ENCODE peak calls at places on chromosomes 7 and 10, in five cellular contexts. P, S, G, V and F are unnamed samples.

GRCh38 chr10:23316406-23316805 is 28.2 kb downstream of the C10orf67 start:
- DNase-seq in P (no peak), S (no peak), G (no peak), V (no peak), F (no peak)

GRCh38 chr7:45923290-45923689 is 2.2 kb upstream of the IGFBP3 start:
- DNase-seq in P (peak), S (peak), G (no peak), V (no peak), F (peak)

GRCh38 chr7:101243786-101244384 is 996 bp downstream of the FIS1 start:
- DNase-seq in P (no peak), S (no peak), G (peak), V (peak), F (no peak)

GRCh38 chr7:46072722-46073121 is 151.7 kb upstream of the IGFBP3 start:
- DNase-seq in P (no peak), S (no peak), G (no peak), V (no peak), F (no peak)

GRCh38 chr7:157355784-157356511 is 19.1 kb downstream of the DNAJB6 start:
- DNase-seq in P (no peak), S (peak), G (no peak), V (no peak), F (peak)

GRCh38 chr7:42869131-42870020 is 42.5 kb downstream of the C7orf25 start:
- DNase-seq in P (no peak), S (no peak), G (no peak), V (no peak), F (no peak)

GRCh38 chr7:13851756-13852155 is 137.7 kb downstream of the ETV1 start:
- DNase-seq in P (no peak), S (no peak), G (no peak), V (no peak), F (no peak)

GRCh38 chr7:101099969-101100781 is 14.9 kb downstream of the TRIM56 start:
- DNase-seq in P (peak), S (peak), G (peak), V (peak), F (peak)

GRCh38 chr10:97278491-97278989 is 13.9 kb downstream of the ARHGAP19 start:
- DNase-seq in P (no peak), S (no peak), G (peak), V (peak), F (no peak)

GRCh38 chr10:3031490-3031889 is 35.9 kb upstream of the PFKP start:
- DNase-seq in P (no peak), S (no peak), G (no peak), V (no peak), F (no peak)

GRCh38 chr7:124965553-124965952 is 35.9 kb upstream of the POT1 start:
- DNase-seq in P (no peak), S (no peak), G (no peak), V (no peak), F (no peak)

GRCh38 chr7:14341200-14341599 is 351.7 kb upstream of the ETV1 start:
- DNase-seq in P (no peak), S (no peak), G (no peak), V (no peak), F (no peak)

GRCh38 chr10:52226448-52226847 is 87.6 kb upstream of the DKK1 start:
- DNase-seq in P (no peak), S (no peak), G (no peak), V (no peak), F (no peak)

GRCh38 chr10:14470920-14471319 is 140.2 kb upstream of the FRMD4A start:
- DNase-seq in P (no peak), S (no peak), G (no peak), V (no peak), F (no peak)

GRCh38 chr10:129940617-129941198 is 23.4 kb downstream of the EBF3 start:
- DNase-seq in P (no peak), S (no peak), G (no peak), V (no peak), F (no peak)

GRCh38 chr7:150322114-150322832 is 882 bp upstream of the LRRC61 start:
- DNase-seq in P (peak), S (no peak), G (no peak), V (no peak), F (no peak)

GRCh38 chr7:51366930-51367613 is 50.5 kb upstream of the COBL start:
- DNase-seq in P (no peak), S (no peak), G (peak), V (peak), F (no peak)

GRCh38 chr10:680146-680545 is 9.3 kb downstream of the DIP2C start:
- DNase-seq in P (no peak), S (peak), G (no peak), V (no peak), F (no peak)

GRCh38 chr7:127392182-127392565 is 334 bp downstream of the ZNF800 start:
- DNase-seq in P (peak), S (peak), G (peak), V (peak), F (no peak)

GRCh38 chr7:141593134-141593533 is 41.9 kb downstream of the AGK start:
- DNase-seq in P (no peak), S (no peak), G (no peak), V (no peak), F (peak)

GRCh38 chr7:17132726-17133125 is 165.7 kb upstream of the AHR start:
- DNase-seq in P (no peak), S (no peak), G (no peak), V (no peak), F (no peak)

GRCh38 chr7:99143522-99143852 is 421 bp downstream of the SMURF1 start:
- DNase-seq in P (no peak), S (no peak), G (no peak), V (no peak), F (no peak)

GRCh38 chr10:77552252-77552651 is 85.4 kb downstream of the KCNMA1 start:
- DNase-seq in P (no peak), S (no peak), G (no peak), V (no peak), F (no peak)

GRCh38 chr7:138907438-138907837 is 73.8 kb downstream of the KIAA1549 start:
- DNase-seq in P (no peak), S (no peak), G (no peak), V (no peak), F (no peak)

GRCh38 chr7:91918356-91918755 is 22.3 kb upstream of the AKAP9 start:
- DNase-seq in P (no peak), S (no peak), G (no peak), V (no peak), F (no peak)

GRCh38 chr7:108268200-108268820 is 138.1 kb upstream of the LAMB4 start:
- DNase-seq in P (no peak), S (no peak), G (no peak), V (no peak), F (no peak)

GRCh38 chr7:47480576-47481538 is 101.1 kb downstream of the TNS3 start:
- DNase-seq in P (no peak), S (no peak), G (no peak), V (no peak), F (no peak)

GRCh38 chr7:28332031-28332430 is 80.3 kb upstream of the CREB5 start:
- DNase-seq in P (no peak), S (no peak), G (no peak), V (no peak), F (no peak)

GRCh38 chr10:98055875-98056516 is 25.6 kb upstream of the CRTAC1 start:
- DNase-seq in P (peak), S (no peak), G (no peak), V (no peak), F (no peak)

GRCh38 chr10:128519581-128519980 is 393.4 kb upstream of the MKI67 start:
- DNase-seq in P (no peak), S (no peak), G (no peak), V (no peak), F (no peak)

GRCh38 chr7:7100432-7100849 is 81.9 kb upstream of the C1GALT1 start:
- DNase-seq in P (no peak), S (no peak), G (no peak), V (no peak), F (no peak)

GRCh38 chr7:51430480-51431086 is 114.0 kb upstream of the COBL start:
- DNase-seq in P (peak), S (no peak), G (peak), V (peak), F (peak)

GRCh38 chr10:22606164-22606614 is 108.2 kb downstream of the PIP4K2A start:
- DNase-seq in P (no peak), S (no peak), G (no peak), V (no peak), F (no peak)

GRCh38 chr7:34838329-34838728 is 180.3 kb downstream of the NPSR1 start:
- DNase-seq in P (no peak), S (no peak), G (no peak), V (no peak), F (no peak)

GRCh38 chr7:134420509-134421125 is 38.3 kb downstream of the AKR1B1 start:
- DNase-seq in P (no peak), S (no peak), G (peak), V (peak), F (peak)

GRCh38 chr10:6114758-6115410 is 26.1 kb downstream of the RBM17 start:
- DNase-seq in P (no peak), S (peak), G (no peak), V (no peak), F (no peak)

GRCh38 chr10:114821293-114821914 is at the start of gene FHIP2A:
- DNase-seq in P (peak), S (peak), G (peak), V (peak), F (peak)

GRCh38 chr7:70923086-70923845 is 208.7 kb upstream of the GALNT17 start:
- DNase-seq in P (no peak), S (no peak), G (no peak), V (no peak), F (no peak)

GRCh38 chr10:45265995-45266394 is 49.4 kb downstream of the OR13A1 start:
- DNase-seq in P (no peak), S (no peak), G (no peak), V (no peak), F (no peak)